ENCODE peak calls at places on chromosomes 2 and 18, in seven cellular contexts. L is effector memory CD8-positive, alpha-beta T cell; B is GM13977; R is amygdala; A is GM23248; T is HuH-7; C is stimulated activated CD4-positive, alpha-beta T cell treated with anti-CD3 and anti-CD28 coated beads, Interleukin-4, amount 100 ng/mL, for 48 hours. Z is an unnamed sample.

GRCh38 chr2:216692636-216693413 is 2.5 kb downstream of the IGFBP5 start:
- DNase-seq in L (peak), B (peak), R (peak), A (peak), T (peak), C (peak), Z (no peak)

GRCh38 chr2:218658671-218659257 is 659 bp downstream of the ZNF142 start:
- DNase-seq in L (peak), B (peak), R (no peak), A (peak), T (peak), C (peak), Z (no peak)

GRCh38 chr18:57131782-57132181 is 15.1 kb upstream of the BOD1L2 start:
- DNase-seq in L (no peak), B (no peak), R (no peak), A (no peak), T (no peak), C (no peak), Z (no peak)

GRCh38 chr2:173602153-173602552 is 247.5 kb downstream of the CDCA7 start:
- DNase-seq in L (no peak), B (no peak), R (no peak), A (no peak), T (no peak), C (no peak), Z (no peak)

GRCh38 chr2:158232476-158232875 is 130.8 kb downstream of the UPP2 start:
- DNase-seq in L (no peak), B (no peak), R (no peak), A (no peak), T (peak), C (no peak), Z (no peak)

GRCh38 chr2:120439637-120440384 is 93.9 kb downstream of the INHBB start:
- DNase-seq in L (no peak), B (no peak), R (no peak), A (no peak), T (no peak), C (no peak), Z (no peak)

GRCh38 chr2:225100856-225101294 is 58.6 kb upstream of the DOCK10 start:
- DNase-seq in L (no peak), B (no peak), R (no peak), A (peak), T (no peak), C (no peak), Z (no peak)

GRCh38 chr2:54468643-54469042 is 12.5 kb downstream of the SPTBN1 start:
- DNase-seq in L (no peak), B (no peak), R (no peak), A (peak), T (no peak), C (no peak), Z (no peak)

GRCh38 chr2:98835831-98836385 is 100.1 kb downstream of the CRACDL start:
- DNase-seq in L (peak), B (no peak), R (no peak), A (no peak), T (no peak), C (no peak), Z (peak)

GRCh38 chr18:56645415-56646016 is 5.6 kb upstream of the WDR7 start:
- DNase-seq in L (peak), B (no peak), R (no peak), A (peak), T (no peak), C (no peak), Z (no peak)

GRCh38 chr18:31722369-31722957 is 38.1 kb upstream of the B4GALT6 start:
- DNase-seq in L (peak), B (peak), R (peak), A (peak), T (peak), C (peak), Z (peak)

GRCh38 chr2:200092235-200092634 is 136.9 kb downstream of the MAIP1 start:
- DNase-seq in L (no peak), B (no peak), R (no peak), A (no peak), T (peak), C (no peak), Z (no peak)